ENCODE peak calls at places on chromosomes 5 and 9, in ten cellular contexts. G is cortex of kidney; N is NCI-H1092 treated with DMSO at 0.1 percent for 48 hours; F is IMR-90; X is adipocyte; C is NCI-H748 treated with DMSO at 0.1 percent for 48 hours; R is GM04504; U is activated gamma-delta T cell treated with anti-CD3 and anti-CD28 coated beads, Interleukin-2, amount 50 U/mL, for 16 hours; I is H4; Q is putamen. Z is an unnamed sample.

GRCh38 chr5:113270081-113270480 is 164.7 kb downstream of the TSSK1B start:
- DNase-seq in G (no peak), N (no peak), F (no peak), X (no peak), C (no peak), R (no peak), U (no peak), I (no peak), Q (no peak), Z (no peak)

GRCh38 chr5:115494570-115495289 is 49.8 kb downstream of the FEM1C start:
- DNase-seq in G (no peak), N (no peak), F (no peak), X (peak; percentile 23), C (no peak), R (peak; percentile 24), U (no peak), I (no peak), Q (no peak), Z (peak; percentile 31)

GRCh38 chr9:68704804-68705635 is at the start of gene PIP5K1B:
- DNase-seq in G (no peak), N (peak; percentile 46), F (peak; percentile 29), X (peak; percentile 65), C (peak; percentile 41), R (peak; percentile 11), U (no peak), I (no peak), Q (peak; percentile 39), Z (no peak)

GRCh38 chr5:87113848-87114247 is 153.8 kb upstream of the RASA1 start:
- DNase-seq in G (no peak), N (no peak), F (peak; percentile 89), X (peak; percentile 61), C (no peak), R (no peak), U (no peak), I (peak; percentile 85), Q (no peak), Z (peak; percentile 47)

GRCh38 chr9:1434082-1434481 is 383.9 kb downstream of the DMRT2 start:
- DNase-seq in G (no peak), N (no peak), F (no peak), X (no peak), C (no peak), R (no peak), U (no peak), I (no peak), Q (no peak), Z (no peak)

GRCh38 chr9:92257327-92257726 is 36.2 kb downstream of the IARS1 start:
- DNase-seq in G (no peak), N (no peak), F (no peak), X (no peak), C (no peak), R (no peak), U (no peak), I (no peak), Q (no peak), Z (no peak)

GRCh38 chr5:150458819-150459557 is 9.4 kb upstream of the RPS14 start:
- DNase-seq in G (no peak), N (peak; percentile 38), F (peak; percentile 38), X (peak; percentile 83), C (peak; percentile 16), R (peak; percentile 29), U (peak; percentile 83), I (peak; percentile 28), Q (peak; percentile 55), Z (no peak)

GRCh38 chr5:1257841-1258240 is 32.7 kb downstream of the SLC6A18 start:
- DNase-seq in G (no peak), N (no peak), F (no peak), X (no peak), C (no peak), R (no peak), U (no peak), I (no peak), Q (no peak), Z (no peak)

GRCh38 chr9:22773501-22774220 is 327.0 kb downstream of the DMRTA1 start:
- DNase-seq in G (no peak), N (no peak), F (no peak), X (no peak), C (no peak), R (no peak), U (no peak), I (no peak), Q (no peak), Z (no peak)

GRCh38 chr5:141559481-141559880 is 59.3 kb downstream of the DIAPH1 start:
- DNase-seq in G (no peak), N (peak; percentile 13), F (peak; percentile 73), X (peak; percentile 37), C (no peak), R (peak; percentile 37), U (no peak), I (no peak), Q (no peak), Z (peak; percentile 27)

GRCh38 chr5:72106922-72107873 is at the start of gene MAP1B:
- DNase-seq in G (no peak), N (peak; percentile 83), F (peak; percentile 73), X (peak; percentile 86), C (peak; percentile 89), R (no peak), U (no peak), I (peak; percentile 64), Q (peak; percentile 83), Z (no peak)

GRCh38 chr9:134549336-134549735 is 92.3 kb upstream of the COL5A1 start:
- DNase-seq in G (no peak), N (no peak), F (no peak), X (no peak), C (no peak), R (no peak), U (no peak), I (no peak), Q (no peak), Z (no peak)

GRCh38 chr5:136018814-136019777 is 9.7 kb upstream of the TGFBI start:
- DNase-seq in G (no peak), N (no peak), F (peak; percentile 99), X (peak; percentile 97), C (no peak), R (peak; percentile 98), U (no peak), I (peak; percentile 100), Q (no peak), Z (peak; percentile 96)

GRCh38 chr5:137825165-137825564 is 42.5 kb upstream of the MYOT start:
- DNase-seq in G (no peak), N (no peak), F (no peak), X (no peak), C (no peak), R (no peak), U (no peak), I (no peak), Q (no peak), Z (no peak)

Z was measured in GM04503.